ENCODE peak calls at places on chromosomes 7 and 10, in nine cellular contexts. I is LoVo; T is activated naive CD4-positive, alpha-beta T cell treated with anti-CD3 and anti-CD28 coated beads, Interleukin-2, amount 10 ng/mL, durations not matched to agents 7 days and 5 days; D is T47D; U is GM04504; C is activated CD4-positive, alpha-beta T cell treated with anti-CD3 and anti-CD28 coated beads for 1 hour; S is AG10803; E is fibroblast of gingiva; K is stimulated activated CD4-positive, alpha-beta T cell treated with anti-CD3 and anti-CD28 coated beads, TNF-alpha, amount 100 ng/mL, for 4 hours. A is an unnamed sample.
A peak's percentile ranks its signal among the peaks of the same experiment; 100 is the strongest.

GRCh38 chr7:116970148-116970910 is 17.0 kb downstream of the ST7 start:
- DNase-seq in I (no peak), T (no peak), D (no peak), U (no peak), C (no peak), S (no peak), E (no peak), K (no peak), A (no peak)

GRCh38 chr7:17448479-17449423 is 150.3 kb downstream of the AHR start:
- DNase-seq in I (no peak), T (no peak), D (peak; percentile 36), U (no peak), C (no peak), S (no peak), E (no peak), K (no peak), A (no peak)

GRCh38 chr10:119713744-119714483 is 11.9 kb upstream of the INPP5F start:
- DNase-seq in I (no peak), T (no peak), D (no peak), U (no peak), C (no peak), S (no peak), E (no peak), K (no peak), A (no peak)

GRCh38 chr10:76328348-76328747 is 896.9 kb downstream of the LRMDA start:
- DNase-seq in I (no peak), T (no peak), D (no peak), U (no peak), C (no peak), S (no peak), E (no peak), K (no peak), A (no peak)

GRCh38 chr7:34198089-34198686 is 292.8 kb downstream of the BMPER start:
- DNase-seq in I (no peak), T (no peak), D (no peak), U (no peak), C (no peak), S (no peak), E (no peak), K (no peak), A (no peak)

GRCh38 chr7:136079066-136079465 is 101.9 kb upstream of the MTPN start:
- DNase-seq in I (no peak), T (no peak), D (no peak), U (no peak), C (no peak), S (no peak), E (no peak), K (no peak), A (no peak)

GRCh38 chr7:35726654-35727053 is 31.7 kb upstream of the HERPUD2 start:
- DNase-seq in I (no peak), T (no peak), D (no peak), U (no peak), C (no peak), S (no peak), E (no peak), K (no peak), A (no peak)

GRCh38 chr7:70788276-70788675 is 343.7 kb upstream of the GALNT17 start:
- DNase-seq in I (no peak), T (peak; percentile 50), D (peak; percentile 90), U (no peak), C (no peak), S (no peak), E (no peak), K (no peak), A (no peak)

GRCh38 chr7:132049462-132050304 is 493.3 kb upstream of the PODXL start:
- DNase-seq in I (peak; percentile 36), T (peak; percentile 57), D (peak; percentile 37), U (no peak), C (no peak), S (peak; percentile 6), E (no peak), K (no peak), A (no peak)

GRCh38 chr7:44587843-44588711 is 6.0 kb upstream of the TMED4 start:
- DNase-seq in I (peak; percentile 58), T (peak; percentile 78), D (peak; percentile 80), U (no peak), C (no peak), S (peak; percentile 67), E (peak; percentile 50), K (no peak), A (no peak)

A was measured in stimulated activated CD8-positive, alpha-beta memory T cell treated with anti-CD3 and anti-CD28 coated beads, Interleukin-15, amount 100 ng/mL, for 24 hours.